ENCODE peak calls at places on chromosomes 12 and 14, in seven cellular contexts. W, B, N, D, F, L and Y are unnamed samples.

GRCh38 chr12:107027304-107028053 is 40.5 kb upstream of the MTERF2 start:
- DNase-seq in D (no peak), N (no peak), L (peak), B (no peak), W (no peak), F (peak), Y (no peak)

GRCh38 chr12:19236656-19237055 is 107.1 kb downstream of the PLEKHA5 start:
- DNase-seq in B (no peak), L (no peak), N (no peak), D (no peak), W (peak), F (no peak), Y (no peak)

GRCh38 chr12:80187660-80188090 is 88.3 kb downstream of the OTOGL start:
- DNase-seq in W (peak), F (no peak), L (no peak), N (no peak), B (no peak), D (no peak), Y (no peak)

GRCh38 chr12:26798013-26798412 is 35.0 kb downstream of the ITPR2 start:
- DNase-seq in N (no peak), W (no peak), L (no peak), B (no peak), F (no peak), D (no peak), Y (no peak)

GRCh38 chr14:53924754-53925153 is 31.9 kb downstream of the BMP4 start:
- DNase-seq in W (no peak), N (no peak), L (peak), D (no peak), F (no peak), B (no peak), Y (no peak)

GRCh38 chr14:23112359-23113178 is 6.5 kb downstream of the CEBPE start:
- DNase-seq in N (no peak), B (no peak), L (no peak), W (no peak), F (no peak), D (peak), Y (no peak)

GRCh38 chr12:21941522-21942376 is 523 bp upstream of the ABCC9 start:
- DNase-seq in B (no peak), L (no peak), W (peak), N (peak), D (peak), F (peak), Y (peak)

GRCh38 chr14:54475187-54475881 is 13.4 kb downstream of the GMFB start:
- DNase-seq in B (no peak), D (no peak), N (no peak), W (no peak), L (no peak), F (no peak), Y (no peak)

GRCh38 chr12:24363177-24363754 is 413.8 kb upstream of the SOX5 start:
- DNase-seq in B (no peak), D (no peak), N (no peak), F (no peak), W (no peak), L (no peak), Y (no peak)

GRCh38 chr12:54197037-54197909 is 8.5 kb upstream of the SMUG1 start:
- DNase-seq in F (no peak), W (no peak), D (no peak), N (no peak), L (no peak), B (no peak), Y (no peak)

GRCh38 chr12:22334696-22335290 is at the start of gene ST8SIA1:
- DNase-seq in L (peak), W (peak), D (peak), F (peak), N (peak), B (peak), Y (peak)

GRCh38 chr14:24377126-24377525 is 9.1 kb downstream of the NFATC4 start:
- DNase-seq in L (no peak), B (no peak), W (no peak), N (no peak), D (no peak), F (no peak), Y (no peak)

GRCh38 chr14:104389326-104390220 is 190.0 kb upstream of the C14orf180 start:
- DNase-seq in L (no peak), F (no peak), B (peak), N (peak), D (peak), W (no peak), Y (no peak)

GRCh38 chr12:121805171-121805687 is 1.4 kb downstream of the SETD1B start:
- DNase-seq in N (peak), W (no peak), F (no peak), B (no peak), D (no peak), L (no peak), Y (peak)

GRCh38 chr14:64708148-64709004 is 4.2 kb downstream of the PLEKHG3 start:
- DNase-seq in W (peak), D (peak), N (peak), B (no peak), F (peak), L (peak), Y (peak)

GRCh38 chr14:75231320-75231719 is 47.3 kb upstream of the FOS start:
- DNase-seq in L (no peak), W (no peak), B (no peak), F (no peak), D (no peak), N (no peak), Y (no peak)

GRCh38 chr14:71141701-71142374 is 234.6 kb downstream of the PCNX1 start:
- DNase-seq in D (peak), F (no peak), B (no peak), N (no peak), L (no peak), W (no peak), Y (peak)

GRCh38 chr12:1660304-1661187 is 30.3 kb upstream of the ADIPOR2 start:
- DNase-seq in F (peak), L (no peak), W (no peak), D (no peak), N (no peak), B (peak), Y (peak)

GRCh38 chr14:104967144-104967413 is 11.1 kb downstream of the AHNAK2 start:
- DNase-seq in N (peak), L (no peak), D (no peak), F (no peak), B (no peak), W (peak), Y (peak)

GRCh38 chr12:32290411-32290810 is 108.9 kb upstream of the FGD4 start:
- DNase-seq in F (no peak), N (no peak), W (no peak), L (peak), D (no peak), B (no peak), Y (no peak)

GRCh38 chr12:19757317-19757877 is 318.1 kb downstream of the AEBP2 start:
- DNase-seq in F (no peak), D (no peak), N (no peak), L (no peak), B (no peak), W (no peak), Y (no peak)

GRCh38 chr12:14902465-14902864 is 16.8 kb upstream of the MGP start:
- DNase-seq in B (no peak), D (no peak), N (no peak), W (no peak), L (no peak), F (no peak), Y (no peak)

GRCh38 chr12:101414533-101415119 is 7.1 kb upstream of the ARL1 start:
- DNase-seq in D (no peak), L (peak), F (peak), B (no peak), N (no peak), W (no peak), Y (no peak)

GRCh38 chr12:66664076-66664475 is 14.8 kb downstream of the GRIP1 start:
- DNase-seq in F (no peak), L (no peak), N (no peak), D (no peak), B (no peak), W (no peak), Y (no peak)

GRCh38 chr14:85085981-85086380 is 444.0 kb upstream of the FLRT2 start:
- DNase-seq in B (no peak), L (no peak), W (no peak), N (no peak), F (no peak), D (no peak), Y (no peak)

GRCh38 chr12:128702344-128702743 is 121.4 kb downstream of the SLC15A4 start:
- DNase-seq in D (no peak), F (no peak), N (no peak), B (no peak), L (no peak), W (no peak), Y (no peak)

GRCh38 chr12:104457746-104458644 is 1.2 kb downstream of the CHST11 start:
- DNase-seq in W (peak), B (peak), F (peak), N (peak), L (peak), D (no peak), Y (no peak)

GRCh38 chr14:30287579-30288445 is 271.1 kb upstream of the G2E3 start:
- DNase-seq in F (no peak), N (no peak), B (no peak), D (no peak), L (no peak), W (no peak), Y (no peak)

GRCh38 chr12:78622529-78623221 is 241.9 kb upstream of the SYT1 start:
- DNase-seq in B (no peak), N (no peak), L (no peak), F (no peak), D (no peak), W (no peak), Y (no peak)

GRCh38 chr12:96094201-96094600 is 58.8 kb upstream of the LTA4H start:
- DNase-seq in W (peak), D (no peak), F (no peak), L (no peak), N (no peak), B (peak), Y (peak)

GRCh38 chr12:25924535-25925001 is 33.9 kb upstream of the RASSF8 start:
- DNase-seq in B (no peak), D (no peak), W (no peak), F (no peak), N (no peak), L (no peak), Y (no peak)

GRCh38 chr14:105012171-105012985 is 8.5 kb downstream of the CDCA4 start:
- DNase-seq in L (peak), B (peak), W (no peak), D (no peak), N (peak), F (no peak), Y (no peak)

GRCh38 chr12:122862872-122863701 is 27.8 kb downstream of the HIP1R start:
- DNase-seq in F (peak), D (no peak), B (peak), N (no peak), L (no peak), W (peak), Y (no peak)

GRCh38 chr14:36805116-36805515 is 143.5 kb downstream of the PAX9 start:
- DNase-seq in W (peak), B (no peak), L (no peak), D (no peak), N (no peak), F (no peak), Y (no peak)

GRCh38 chr14:67280506-67280905 is 39.3 kb downstream of the PALS1 start:
- DNase-seq in D (no peak), F (no peak), B (no peak), W (no peak), N (no peak), L (no peak), Y (no peak)

GRCh38 chr12:49092086-49092815 is 2.4 kb downstream of the DHH start:
- DNase-seq in D (no peak), F (no peak), W (peak), N (peak), B (no peak), L (peak), Y (no peak)

GRCh38 chr12:31118347-31118830 is 44.7 kb downstream of the DDX11 start:
- DNase-seq in D (no peak), F (no peak), N (peak), W (no peak), B (no peak), L (peak), Y (no peak)

GRCh38 chr14:55807536-55807935 is 227.5 kb downstream of the KTN1 start:
- DNase-seq in N (no peak), F (no peak), B (no peak), W (no peak), L (no peak), D (no peak), Y (no peak)

GRCh38 chr14:37329189-37330001 is 131.7 kb downstream of the MIPOL1 start:
- DNase-seq in N (no peak), L (peak), F (no peak), D (no peak), B (no peak), W (no peak), Y (no peak)

DNA sequence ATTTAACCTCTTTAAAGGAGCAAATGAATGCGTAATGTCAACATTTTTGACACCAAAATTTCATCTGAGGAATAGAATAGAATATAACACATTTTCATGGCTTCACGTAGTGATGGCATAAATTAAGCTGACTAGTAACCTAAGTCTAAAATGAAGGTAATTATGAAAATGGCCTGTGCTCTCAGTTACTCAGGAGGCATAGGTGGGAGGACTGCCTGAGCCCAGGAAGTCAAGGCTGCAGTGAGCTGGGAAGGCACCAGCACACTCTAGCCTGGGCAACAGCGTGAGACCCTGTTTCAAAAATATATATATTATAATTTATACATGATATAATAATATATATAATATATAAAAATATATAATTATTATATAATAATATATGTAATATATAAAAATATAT is 383.2 kb upstream of the ATP2B1 start:
- DNase-seq in B (no peak), F (no peak), N (no peak), W (no peak), D (no peak), L (no peak), Y (no peak)
- H3K4me3 ChIP-seq in B (no peak), F (no peak), N (no peak), W (no peak), D (no peak), L (peak), Y (no peak)

DNA sequence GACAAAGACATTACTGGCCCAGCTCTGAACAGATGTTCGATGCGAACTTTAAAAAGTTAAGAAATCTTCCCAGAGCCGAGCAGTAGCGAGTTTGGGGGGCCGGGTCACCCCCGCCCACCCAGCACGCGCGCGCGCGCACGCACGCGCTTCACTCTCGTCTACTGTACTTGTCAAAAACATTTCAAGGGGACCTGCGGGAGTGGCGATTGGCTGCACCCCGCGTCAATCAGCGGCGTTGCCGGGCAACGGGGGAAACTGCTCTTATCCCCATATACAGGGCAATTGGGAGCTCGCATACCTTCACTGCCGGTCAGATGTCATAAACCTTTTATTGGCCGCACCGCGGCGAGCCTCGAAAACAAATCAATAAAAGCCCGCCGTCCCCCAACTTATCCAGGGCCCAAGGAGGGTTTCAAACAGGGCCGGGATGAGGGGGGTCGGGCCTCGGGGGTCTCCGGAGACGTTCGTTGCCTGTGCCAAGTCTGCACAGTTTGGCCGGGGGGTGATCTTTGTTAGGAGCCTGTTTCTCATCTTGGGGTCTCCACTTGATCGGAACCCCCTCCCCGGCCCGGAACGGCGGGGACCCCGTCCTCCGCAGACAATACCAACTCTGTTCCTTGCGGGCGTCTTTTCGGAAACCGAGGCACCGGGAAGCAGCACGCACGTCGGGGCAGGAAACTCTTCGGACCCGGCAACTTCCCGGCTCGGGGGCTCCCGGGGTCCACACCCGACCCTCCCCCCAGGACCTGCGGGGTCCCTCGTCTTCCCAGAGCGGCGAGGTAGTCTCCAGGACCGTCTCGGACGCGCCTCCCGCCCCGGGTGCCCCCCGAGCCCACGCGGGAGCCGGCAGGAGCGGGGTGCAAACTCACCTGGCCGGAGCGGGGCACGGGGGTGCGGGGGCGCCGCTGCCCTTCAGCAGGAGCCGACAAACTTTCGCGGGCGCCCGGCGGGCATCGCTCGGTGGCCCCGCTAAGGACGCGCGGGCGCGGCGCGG is 734 bp downstream of the FOXN3 start:
- DNase-seq in B (peak), F (peak), L (peak), N (peak), W (peak), D (peak), Y (peak)
- TF ChIP-seq POLR2A in B (no peak), F (peak), L (no peak), N (peak), W (peak), D (peak), Y (no peak)

DNA sequence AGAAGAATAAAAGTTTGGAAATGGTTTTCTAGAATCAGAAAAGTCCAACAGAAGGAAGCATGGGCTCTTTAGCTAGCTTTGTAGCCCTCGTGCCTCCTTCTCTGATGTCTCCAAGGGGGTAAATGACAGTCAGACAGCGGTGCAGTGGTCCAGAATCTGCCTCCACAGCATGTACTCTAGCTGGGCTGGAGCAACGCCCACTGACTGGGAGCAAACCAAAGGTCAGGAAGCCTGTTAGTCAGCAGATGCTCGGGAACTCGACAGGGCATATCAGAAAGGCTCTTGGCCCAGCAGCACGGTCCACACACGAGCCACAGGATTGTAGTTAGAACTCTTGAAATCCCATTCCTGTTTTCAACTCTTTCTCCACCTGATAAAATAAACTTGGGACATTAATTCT is 164.3 kb downstream of the GRIN2B start:
- DNase-seq in B (peak), W (no peak), F (peak), N (no peak), D (no peak), L (peak), Y (no peak)
- H3K4me3 ChIP-seq in B (no peak), W (no peak), F (no peak), N (no peak), D (no peak), L (no peak), Y (no peak)

GRCh38 chr12:111570090-111570961 is 28.8 kb downstream of the ATXN2 start:
- DNase-seq in B (no peak), N (no peak), L (peak), D (no peak), F (no peak), W (no peak), Y (no peak)
- TF ChIP-seq POLR2A in B (no peak), N (no peak), L (no peak), D (no peak), F (no peak), W (no peak), Y (no peak)